ENCODE peak calls at places on chromosomes 3 and 15, in six cellular contexts. R is tibial nerve, U is heart left ventricle, G is choroid plexus epithelial cell, F is omental fat pad, Q is activated B cell treated with CpG ODN at 0.5 μM for 24 hours. J is an unnamed sample.

GRCh38 chr3:67688231-67688630 is 33.8 kb upstream of the SUCLG2 start:
- DNase-seq in R (no peak), U (no peak), G (no peak), F (no peak), Q (no peak), J (no peak)

GRCh38 chr3:119156868-119157267 is 10.9 kb downstream of the TEX55 start:
- DNase-seq in R (no peak), U (no peak), G (no peak), F (no peak), Q (no peak), J (no peak)

GRCh38 chr3:119643094-119643493 is 17.3 kb downstream of the POPDC2 start:
- DNase-seq in R (no peak), U (no peak), G (no peak), F (no peak), Q (no peak), J (no peak)

GRCh38 chr15:69074011-69074842 is 59.7 kb downstream of the NOX5 start:
- DNase-seq in R (peak; percentile 36), U (peak; percentile 72), G (peak; percentile 67), F (no peak), Q (no peak), J (no peak)

GRCh38 chr3:57918123-57918837 is 89.9 kb upstream of the FLNB start:
- DNase-seq in R (no peak), U (no peak), G (peak; percentile 84), F (no peak), Q (no peak), J (peak; percentile 75)

GRCh38 chr15:101447561-101448071 is 41.9 kb downstream of the PCSK6 start:
- DNase-seq in R (no peak), U (no peak), G (no peak), F (no peak), Q (no peak), J (no peak)

GRCh38 chr3:4416961-4417360 is 50.1 kb downstream of the SUMF1 start:
- DNase-seq in R (no peak), U (no peak), G (peak; percentile 89), F (no peak), Q (no peak), J (no peak)

GRCh38 chr3:127425505-127426443 is 137.9 kb upstream of the PRR20G start:
- DNase-seq in R (no peak), U (no peak), G (no peak), F (no peak), Q (no peak), J (no peak)

GRCh38 chr3:173785004-173785403 is 387.5 kb downstream of the NLGN1 start:
- DNase-seq in R (no peak), U (no peak), G (no peak), F (no peak), Q (no peak), J (no peak)

GRCh38 chr15:34984884-34985630 is 3.0 kb downstream of the ZNF770 start:
- DNase-seq in R (no peak), U (no peak), G (peak; percentile 76), F (no peak), Q (no peak), J (no peak)

GRCh38 chr3:113535898-113536297 is 3.5 kb downstream of the SIDT1 start:
- DNase-seq in R (no peak), U (no peak), G (no peak), F (no peak), Q (no peak), J (no peak)

GRCh38 chr3:113531826-113532697 is at the start of gene SIDT1:
- DNase-seq in R (no peak), U (peak; percentile 15), G (peak; percentile 39), F (no peak), Q (peak; percentile 49), J (no peak)

GRCh38 chr3:113533534-113533892 is 1.2 kb downstream of the SIDT1 start:
- DNase-seq in R (no peak), U (no peak), G (no peak), F (no peak), Q (no peak), J (no peak)

GRCh38 chr3:113534365-113534764 is 2.0 kb downstream of the SIDT1 start:
- DNase-seq in R (no peak), U (no peak), G (no peak), F (no peak), Q (no peak), J (no peak)

DNA sequence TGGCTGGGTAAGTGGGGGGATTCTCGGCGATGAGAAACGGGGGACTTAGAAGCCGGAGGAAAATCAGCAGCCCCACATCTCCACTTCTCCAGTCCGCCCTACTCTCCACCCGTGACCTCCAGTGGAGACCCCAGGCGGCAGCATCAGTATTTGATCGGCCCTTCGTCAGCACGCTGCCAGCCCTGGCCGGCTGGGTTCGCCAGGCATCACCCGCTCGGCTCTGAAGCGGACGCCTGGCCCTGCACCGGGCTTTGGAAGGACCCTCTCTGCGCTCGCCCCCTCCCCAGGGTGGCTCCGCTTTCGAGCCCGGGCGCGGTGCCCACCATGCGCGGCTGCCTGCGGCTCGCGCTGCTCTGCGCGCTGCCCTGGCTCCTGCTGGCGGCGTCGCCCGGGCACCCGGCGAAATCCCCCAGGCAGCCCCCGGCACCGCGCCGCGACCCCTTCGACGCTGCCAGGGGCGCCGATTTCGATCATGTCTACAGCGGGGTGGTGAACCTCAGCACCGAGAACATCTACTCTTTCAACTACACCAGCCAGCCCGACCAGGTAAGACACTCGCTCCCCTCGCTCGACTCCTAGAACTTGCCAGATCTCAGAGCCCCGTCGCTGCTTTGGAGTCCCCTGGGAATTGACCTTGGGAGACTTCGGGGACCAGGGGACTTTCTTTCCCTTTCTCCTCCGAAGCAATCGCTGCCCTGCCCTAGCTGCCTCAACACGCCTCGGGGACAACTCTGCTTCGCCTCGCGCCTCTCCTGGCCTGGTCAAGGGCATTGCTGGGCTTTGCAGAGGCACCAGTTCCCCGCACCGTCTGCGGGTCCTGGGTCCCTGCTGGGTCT is 561 bp downstream of the SIDT1 start:
- DNase-seq in R (no peak), U (peak; percentile 16), G (no peak), F (no peak), Q (peak; percentile 57), J (no peak)
- TF ChIP-seq CTCF in R (no peak), U (no peak), G (no peak), F (no peak), Q (no peak), J (no peak)

GRCh38 chr3:149659173-149659468 is 1.3 kb upstream of the WWTR1 start:
- DNase-seq in R (peak; percentile 17), U (no peak), G (peak; percentile 65), F (no peak), Q (no peak), J (no peak)

GRCh38 chr3:149657796-149658443 is at the start of gene WWTR1:
- DNase-seq in R (peak; percentile 93), U (peak; percentile 97), G (peak; percentile 95), F (peak; percentile 79), Q (peak; percentile 24), J (peak; percentile 92)

GRCh38 chr3:149657458-149657795 is 398 bp downstream of the WWTR1 start:
- DNase-seq in R (peak; percentile 72), U (peak; percentile 58), G (peak; percentile 77), F (no peak), Q (no peak), J (no peak)

GRCh38 chr3:149660462-149660861 is 2.6 kb upstream of the WWTR1 start:
- DNase-seq in R (no peak), U (no peak), G (no peak), F (no peak), Q (no peak), J (no peak)

DNA sequence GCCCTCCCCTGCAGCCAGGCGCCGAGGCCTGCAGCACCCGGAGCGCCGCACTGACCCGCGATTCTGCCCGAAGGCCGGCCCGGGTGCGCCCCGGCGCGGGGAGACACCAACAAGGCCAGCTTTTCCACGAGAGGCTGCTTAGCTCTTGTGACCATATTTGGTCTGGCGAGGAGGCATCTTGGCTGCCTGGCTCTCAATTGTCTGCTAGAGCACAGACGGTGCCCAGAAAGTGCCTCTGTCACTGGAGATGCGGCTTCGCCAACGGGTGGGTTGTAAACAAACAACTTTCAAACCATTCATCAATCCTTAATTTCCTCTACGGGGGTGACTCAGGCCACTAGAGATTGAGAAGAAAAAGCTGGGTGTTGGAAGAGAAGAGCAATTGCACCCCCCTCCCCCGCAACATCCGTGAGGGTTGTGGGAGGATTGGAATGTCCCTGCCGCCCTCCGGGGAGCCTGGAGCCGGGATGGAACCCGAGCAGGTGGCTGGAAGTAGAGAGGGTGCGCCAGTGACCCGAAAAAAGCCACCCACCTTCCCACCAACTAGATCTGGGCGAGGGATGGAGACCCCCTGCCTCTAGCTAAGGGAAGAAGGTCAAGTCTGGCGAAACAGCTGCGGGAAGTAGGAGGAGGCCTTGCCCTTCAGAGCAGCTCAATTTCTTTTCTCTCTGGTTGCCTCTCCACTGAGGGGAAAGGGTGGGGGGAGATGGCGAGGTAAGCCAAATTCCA is 783 bp upstream of the WWTR1 start:
- DNase-seq in R (peak; percentile 73), U (peak; percentile 87), G (peak; percentile 89), F (no peak), Q (no peak), J (peak; percentile 67)
- TF ChIP-seq CTCF in R (peak; percentile 33), U (peak; percentile 60), G (peak; percentile 23), F (no peak), Q (no peak), J (peak; percentile 23)

GRCh38 chr15:30046414-30046813 is 36.3 kb upstream of the GOLGA8J start:
- DNase-seq in R (no peak), U (no peak), G (no peak), F (no peak), Q (no peak), J (no peak)

GRCh38 chr15:30044377-30044776 is 38.4 kb upstream of the GOLGA8J start:
- DNase-seq in R (no peak), U (no peak), G (no peak), F (no peak), Q (no peak), J (no peak)

GRCh38 chr15:30041868-30042267 is 40.9 kb upstream of the GOLGA8J start:
- DNase-seq in R (no peak), U (no peak), G (no peak), F (no peak), Q (no peak), J (no peak)

GRCh38 chr15:30042556-30042955 is 40.2 kb upstream of the GOLGA8J start:
- DNase-seq in R (no peak), U (no peak), G (peak; percentile 60), F (no peak), Q (no peak), J (no peak)

DNA sequence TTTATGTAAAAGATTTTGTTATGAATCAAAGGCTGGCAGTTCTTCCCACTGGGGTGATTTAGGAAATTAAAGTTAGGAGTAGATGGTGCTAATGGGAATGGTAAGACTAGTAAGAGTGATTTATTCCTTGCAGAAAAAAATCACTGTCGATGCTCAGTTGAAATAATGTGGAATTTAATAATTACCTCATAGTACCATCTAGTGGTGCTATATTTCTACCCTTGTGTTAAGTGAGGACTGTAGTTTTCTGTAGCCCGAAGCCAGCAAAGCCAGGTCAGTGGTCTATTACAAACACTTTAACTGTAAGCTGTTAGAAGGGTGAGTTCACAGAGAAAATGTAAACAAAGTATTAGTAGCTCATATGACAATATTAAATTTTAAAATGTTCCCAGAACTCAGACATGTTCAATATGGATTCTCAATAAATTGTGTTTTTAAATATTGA is 39.5 kb upstream of the GOLGA8J start:
- DNase-seq in R (no peak), U (no peak), G (peak; percentile 68), F (no peak), Q (no peak), J (no peak)
- TF ChIP-seq CTCF in R (peak; percentile 46), U (peak; percentile 33), G (peak; percentile 51), F (no peak), Q (no peak), J (peak; percentile 19)

DNA sequence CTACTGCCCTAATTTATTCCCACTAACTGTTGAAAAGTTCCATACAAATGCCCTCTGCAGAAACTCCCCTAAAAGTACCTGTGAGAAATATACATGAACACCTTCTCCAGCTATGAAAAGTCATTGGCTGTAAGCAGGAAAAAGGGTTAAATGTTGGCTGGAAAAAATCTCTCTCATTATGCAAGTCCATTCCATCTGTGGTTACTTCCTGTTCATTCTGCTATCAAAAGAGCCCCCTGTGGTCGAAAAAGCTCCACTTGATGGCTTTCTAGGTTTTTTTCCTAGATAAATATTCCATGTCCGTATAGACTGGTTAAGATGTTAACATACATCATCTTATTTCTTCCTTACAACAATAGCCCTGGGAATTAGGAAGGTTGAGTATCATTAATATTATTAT is 56.2 kb upstream of the AKAP13 start:
- DNase-seq in R (no peak), U (no peak), G (peak; percentile 77), F (no peak), Q (no peak), J (no peak)
- TF ChIP-seq CTCF in R (no peak), U (no peak), G (peak; percentile 34), F (no peak), Q (no peak), J (no peak)

J was measured in AG09319.